ENCODE peak calls at places on chromosomes 3 and 15, in five cellular contexts. X, S, N, D and I are unnamed samples.
A peak's percentile ranks its signal among the peaks of the same experiment; 100 is the strongest.

GRCh38 chr3:99637381-99638111 is 848 bp upstream of the COL8A1 start:
- DNase-seq in X (no peak), N (peak; percentile 88), S (peak; percentile 19), D (no peak), I (no peak)

GRCh38 chr3:98136631-98137030 is 6.1 kb downstream of the OR5H1 start:
- DNase-seq in X (no peak), S (no peak), D (no peak), N (no peak), I (no peak)

GRCh38 chr3:6860149-6860548 is 766 bp upstream of the GRM7 start:
- DNase-seq in S (no peak), N (no peak), D (no peak), X (no peak), I (no peak)

GRCh38 chr15:85453144-85453872 is 72.9 kb downstream of the AKAP13 start:
- DNase-seq in S (no peak), N (no peak), D (no peak), X (no peak), I (no peak)

GRCh38 chr3:155323063-155323666 is 29.7 kb upstream of the STRIT1 start:
- DNase-seq in S (no peak), X (no peak), D (no peak), N (peak; percentile 49), I (peak; percentile 33)

GRCh38 chr15:88814393-88814792 is 11.2 kb downstream of the ACAN start:
- DNase-seq in N (no peak), D (no peak), S (no peak), X (no peak), I (no peak)

GRCh38 chr3:157494581-157495281 is 8.5 kb downstream of the VEPH1 start:
- DNase-seq in S (no peak), X (no peak), N (peak; percentile 48), D (no peak), I (no peak)

GRCh38 chr15:65783872-65784271 is 8.2 kb downstream of the DENND4A start:
- DNase-seq in X (no peak), N (no peak), D (no peak), S (no peak), I (no peak)

GRCh38 chr15:98025237-98025636 is 64.7 kb downstream of the ARRDC4 start:
- DNase-seq in X (no peak), N (peak; percentile 62), D (no peak), S (no peak), I (no peak)

GRCh38 chr3:33372218-33373081 is 67.8 kb downstream of the UBP1 start:
- DNase-seq in X (peak; percentile 56), S (no peak), N (peak; percentile 74), D (no peak), I (no peak)

GRCh38 chr3:15325228-15325627 is 7.2 kb downstream of the SH3BP5 start:
- DNase-seq in X (no peak), D (no peak), S (no peak), N (peak; percentile 89), I (no peak)

GRCh38 chr3:67034371-67034770 is 36.3 kb downstream of the KBTBD8 start:
- DNase-seq in N (no peak), X (no peak), D (no peak), S (no peak), I (no peak)

DNA sequence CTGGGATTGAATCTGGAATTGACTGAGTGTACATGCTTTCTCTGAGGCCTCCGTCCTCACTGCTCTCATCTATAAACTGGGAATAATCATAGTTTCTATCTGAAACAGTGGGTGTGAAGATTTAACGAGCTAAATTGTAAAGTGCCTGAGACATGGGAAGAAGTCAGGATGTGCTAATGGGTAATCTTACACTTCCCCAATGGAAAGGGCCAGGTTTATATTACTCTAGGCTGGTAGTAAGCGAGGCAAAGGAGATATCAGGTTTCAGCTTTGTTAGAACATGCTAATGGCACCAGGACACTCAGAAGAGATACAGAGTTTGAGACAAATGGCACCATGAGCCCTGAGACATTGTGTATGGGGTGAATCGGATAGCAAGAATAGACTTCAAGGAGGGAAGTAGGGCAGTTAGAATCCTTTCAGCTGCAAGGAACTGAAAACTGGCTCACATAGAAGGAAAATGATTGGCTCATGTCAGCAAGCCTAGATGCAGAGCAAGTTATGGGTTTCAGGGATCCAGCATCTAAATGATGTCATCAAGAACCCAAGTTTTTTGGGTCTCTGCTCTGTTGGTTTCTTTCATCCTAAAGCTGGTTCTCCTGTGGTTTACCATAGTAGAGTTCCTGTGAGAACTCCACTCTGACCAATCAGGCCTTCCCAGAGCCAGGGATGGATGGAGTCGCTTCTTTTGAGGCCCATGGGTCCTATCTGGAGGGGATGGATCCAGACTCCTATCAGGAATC is 21.8 kb downstream of the FLNB start:
- DNase-seq in D (no peak), N (no peak), X (no peak), S (no peak), I (no peak)
- H3K36me3 ChIP-seq in D (no peaks in the 10 kb centered on the region), N (no peaks in the 10 kb centered on the region), X (no peaks in the 10 kb centered on the region), S (no peaks in the 10 kb centered on the region), I (no peaks in the 10 kb centered on the region)

DNA sequence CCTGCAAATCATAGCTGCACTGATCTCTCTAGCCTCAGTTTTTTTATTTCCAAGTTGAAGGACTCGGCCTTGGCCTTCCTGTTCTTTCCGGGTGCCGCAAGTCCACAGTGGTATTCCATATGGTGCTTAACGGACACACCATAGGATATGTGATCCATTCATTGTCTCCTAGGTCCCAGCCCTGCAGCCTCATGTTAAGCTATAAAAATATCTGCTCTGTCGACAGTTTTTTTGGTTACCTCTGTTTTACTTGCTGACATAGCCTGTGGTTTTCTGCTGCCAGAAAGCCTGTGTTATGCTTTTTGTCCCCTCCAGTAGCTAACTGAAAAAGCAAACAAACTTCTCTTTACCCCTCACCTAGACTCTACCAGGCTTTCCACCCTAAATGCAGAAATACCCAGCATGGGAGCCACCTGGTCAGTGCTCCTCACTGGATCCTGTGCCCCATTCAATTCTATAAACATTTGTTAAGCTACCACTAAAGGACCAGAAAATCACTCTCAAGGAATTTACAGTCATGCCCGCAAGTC is 5.3 kb downstream of the INAFM2 start:
- DNase-seq in S (no peak), X (no peak), N (no peak), D (no peak), I (no peak)
- H3K4me1 ChIP-seq in S (peaks cover 99% of the 10 kb centered on the region), X (peaks cover 15% of the 10 kb centered on the region), N (peaks cover 40% of the 10 kb centered on the region), D (peaks cover 9% of the 10 kb centered on the region), I (peaks cover 29% of the 10 kb centered on the region)

GRCh38 chr15:47742742-47743141 is 25.4 kb downstream of the SEMA6D start:
- DNase-seq in D (no peak), N (no peak), X (no peak), S (no peak), I (no peak)

GRCh38 chr15:47743385-47743784 is 26.1 kb downstream of the SEMA6D start:
- DNase-seq in N (no peak), X (no peak), S (no peak), D (no peak), I (no peak)

GRCh38 chr15:47741082-47741481 is 23.8 kb downstream of the SEMA6D start:
- DNase-seq in S (no peak), D (no peak), X (no peak), N (no peak), I (no peak)

GRCh38 chr15:47742334-47742733 is 25.0 kb downstream of the SEMA6D start:
- DNase-seq in N (no peak), S (no peak), D (no peak), X (no peak), I (no peak)

GRCh38 chr15:47741907-47742306 is 24.6 kb downstream of the SEMA6D start:
- DNase-seq in S (no peak), N (no peak), X (no peak), D (no peak), I (no peak)
- H3K36me3 ChIP-seq in S (no peaks in the 10 kb centered on the region), N (no peaks in the 10 kb centered on the region), X (no peaks in the 10 kb centered on the region), D (no peaks in the 10 kb centered on the region), I (no peaks in the 10 kb centered on the region)

DNA sequence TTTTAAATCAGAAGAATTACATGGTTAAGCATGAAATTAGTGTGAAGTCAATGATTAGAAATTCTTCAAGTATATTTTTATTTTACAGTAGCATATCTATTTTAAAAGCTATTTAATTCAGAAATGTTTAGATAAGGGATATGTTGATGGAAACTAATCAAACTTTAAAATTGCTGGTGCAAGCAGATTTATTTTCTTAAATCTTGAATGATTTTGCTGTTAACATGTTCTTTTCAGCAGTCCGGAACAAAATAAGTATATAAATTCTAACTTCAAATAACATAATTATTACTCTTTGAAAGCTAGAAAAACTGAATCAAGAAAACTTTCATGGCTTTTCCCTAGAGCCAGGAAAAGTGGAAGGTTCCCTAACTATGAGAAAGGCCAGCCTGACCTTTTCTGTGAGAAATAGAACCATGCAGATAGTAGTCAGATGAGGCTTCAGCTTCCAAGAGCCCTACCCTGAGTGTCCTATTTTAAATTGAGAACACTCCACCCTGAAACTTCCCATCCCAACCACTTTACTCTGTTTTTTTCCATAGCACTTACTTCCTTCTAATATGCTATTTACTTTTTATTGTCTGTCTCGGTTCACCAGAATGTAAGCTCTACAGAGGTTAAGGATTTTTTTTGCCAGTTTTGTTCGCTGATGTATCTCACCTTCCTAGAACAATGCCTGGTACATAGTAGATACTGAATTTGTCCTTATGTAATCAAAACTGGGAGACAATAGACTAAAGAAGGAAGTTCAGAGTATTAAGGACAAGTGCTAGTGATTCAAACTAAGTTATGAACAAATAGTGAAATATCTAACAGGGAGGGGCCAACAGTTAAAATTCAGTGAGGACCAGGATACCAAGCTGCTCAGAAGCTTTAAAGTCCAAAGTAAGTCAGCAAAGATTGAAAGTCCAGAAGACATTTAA is 66.8 kb downstream of the CD200R1L start:
- DNase-seq in S (no peak), N (no peak), D (no peak), X (no peak), I (no peak)
- H3K4me1 ChIP-seq in S (peaks cover 5% of the 10 kb centered on the region), N (peaks cover 33% of the 10 kb centered on the region), D (no peaks in the 10 kb centered on the region), X (peaks cover 8% of the 10 kb centered on the region), I (no peaks in the 10 kb centered on the region)